ENCODE peak calls at places on chromosomes 6 and 20, in ten cellular contexts. Y is H7; B is NCI-H774; K is astrocyte; H is A549; S is posterior vena cava; Z is CD4-positive, CD25-positive, alpha-beta regulatory T cell; N is iPS-NIHi11; C is HCEC 1CT; P is GDM1. G is an unnamed sample.
A peak's percentile ranks its signal among the peaks of the same experiment; 100 is the strongest.

GRCh38 chr20:60680554-60680953 is 571.5 kb upstream of the CDH4 start:
- DNase-seq in K (no peak), Z (no peak), N (no peak), Y (no peak), B (no peak), P (no peak), C (no peak), H (no peak), S (no peak), G (no peak)

GRCh38 chr6:64012351-64013060 is 376.9 kb downstream of the PHF3 start:
- DNase-seq in Y (peak; percentile 64), H (peak; percentile 43), S (no peak), C (peak; percentile 43), B (peak; percentile 59), N (peak; percentile 44), K (peak; percentile 1), P (no peak), Z (no peak), G (peak; percentile 79)

GRCh38 chr6:47631248-47632196 is 66.9 kb upstream of the ADGRF4 start:
- DNase-seq in B (peak; percentile 62), S (no peak), N (peak; percentile 55), H (peak; percentile 50), Y (peak; percentile 16), K (peak; percentile 30), Z (peak; percentile 37), C (peak; percentile 36), P (peak; percentile 12), G (peak; percentile 69)

GRCh38 chr6:124002377-124003081 is 198.9 kb downstream of the NKAIN2 start:
- DNase-seq in K (peak; percentile 16), Y (no peak), P (no peak), N (no peak), B (no peak), Z (no peak), C (no peak), H (no peak), S (no peak), G (no peak)

GRCh38 chr20:2124632-2125131 is 23.1 kb downstream of the STK35 start:
- DNase-seq in S (no peak), K (no peak), P (no peak), H (no peak), B (no peak), Z (no peak), Y (no peak), N (no peak), C (no peak), G (no peak)

GRCh38 chr6:34383171-34383631 is 9.3 kb downstream of the NUDT3 start:
- DNase-seq in S (no peak), B (no peak), P (no peak), K (peak; percentile 70), Z (no peak), C (peak; percentile 35), H (no peak), N (no peak), Y (no peak), G (no peak)

GRCh38 chr6:67663105-67663895 is 971.8 kb upstream of the ADGRB3 start:
- DNase-seq in N (no peak), C (no peak), H (no peak), S (no peak), Z (no peak), Y (no peak), B (no peak), K (no peak), P (no peak), G (no peak)

GRCh38 chr6:29790626-29791025 is 37.0 kb upstream of the HLA-G start:
- DNase-seq in N (no peak), K (no peak), S (no peak), C (no peak), Z (no peak), P (no peak), Y (no peak), H (no peak), B (no peak), G (no peak)

GRCh38 chr20:36483919-36484808 is 57.2 kb upstream of the MYL9 start:
- DNase-seq in P (no peak), Y (no peak), K (no peak), Z (no peak), N (no peak), C (peak; percentile 45), B (no peak), S (no peak), H (no peak), G (no peak)

GRCh38 chr20:14609328-14610221 is 272.2 kb upstream of the FLRT3 start:
- DNase-seq in H (peak; percentile 55), B (no peak), P (no peak), N (no peak), S (no peak), C (no peak), K (no peak), Y (no peak), Z (no peak), G (no peak)

GRCh38 chr6:53951383-53951782 is 156.6 kb downstream of the LRRC1 start:
- DNase-seq in C (no peak), P (no peak), K (no peak), B (no peak), Z (no peak), H (no peak), Y (no peak), N (no peak), S (no peak), G (no peak)

GRCh38 chr6:30721198-30722024 is 1.3 kb downstream of the TUBB start:
- DNase-seq in C (peak; percentile 90), S (peak; percentile 97), H (peak; percentile 87), K (peak; percentile 68), P (peak; percentile 92), B (peak; percentile 85), Z (peak; percentile 96), Y (peak; percentile 96), N (peak; percentile 74), G (peak; percentile 92)

GRCh38 chr6:13066050-13066449 is 262.3 kb downstream of the TBC1D7 start:
- DNase-seq in K (no peak), Y (no peak), H (no peak), B (no peak), N (no peak), Z (no peak), S (no peak), C (no peak), P (no peak), G (no peak)

GRCh38 chr20:60068509-60068908 is 110.3 kb downstream of the CDH26 start:
- DNase-seq in N (no peak), Y (no peak), H (no peak), P (no peak), S (no peak), B (no peak), K (no peak), C (no peak), Z (no peak), G (peak; percentile 21)

GRCh38 chr6:38566295-38566694 is 73.4 kb downstream of the BTBD9 start:
- DNase-seq in H (no peak), S (no peak), B (no peak), N (no peak), Z (no peak), K (no peak), Y (no peak), C (peak; percentile 16), P (no peak), G (no peak)

GRCh38 chr20:9015984-9016324 is 52.9 kb upstream of the PLCB4 start:
- DNase-seq in S (no peak), C (peak; percentile 39), Z (no peak), B (no peak), K (peak; percentile 55), H (peak; percentile 72), P (no peak), Y (no peak), N (no peak), G (no peak)

GRCh38 chr20:56628015-56628872 is 862 bp upstream of the TFAP2C start:
- DNase-seq in K (no peak), Z (no peak), B (no peak), C (no peak), P (no peak), N (no peak), H (peak; percentile 39), Y (peak; percentile 80), S (no peak), G (peak; percentile 81)

GRCh38 chr6:33088258-33088930 is 12.6 kb downstream of the HLA-DPB1 start:
- DNase-seq in B (no peak), Z (no peak), P (no peak), N (no peak), H (no peak), K (no peak), S (no peak), Y (no peak), C (no peak), G (no peak)

GRCh38 chr6:56594699-56595098 is 48.0 kb downstream of the DST start:
- DNase-seq in P (no peak), Z (peak; percentile 17), K (no peak), B (peak; percentile 7), N (no peak), S (no peak), C (no peak), Y (no peak), H (no peak), G (no peak)

GRCh38 chr6:87243812-87244211 is 78.6 kb upstream of the SMIM8 start:
- DNase-seq in B (no peak), K (no peak), N (no peak), Y (no peak), P (no peak), C (no peak), S (no peak), Z (no peak), H (no peak), G (no peak)